ENCODE peak calls at places on chromosomes 11 and 22, in five cellular contexts. V, F, X, H and T are unnamed samples. For H3K36me3, the result is how much of the 10 kb centered on the place peaks cover.

GRCh38 chr11:73164803-73165542 is 22.9 kb upstream of the FCHSD2 start:
- DNase-seq in X (no peak), V (no peak), F (no peak), H (no peak), T (no peak)

GRCh38 chr11:129853508-129854228 is 38.0 kb downstream of the TMEM45B start:
- DNase-seq in H (peak), V (no peak), F (peak), X (peak), T (peak)

GRCh38 chr11:57501951-57502350 is 13.6 kb downstream of the SLC43A1 start:
- DNase-seq in V (no peak), F (peak), H (no peak), X (no peak), T (no peak)

GRCh38 chr11:27718346-27718852 is 18.1 kb upstream of the BDNF start:
- DNase-seq in H (no peak), X (peak), F (no peak), V (no peak), T (no peak)

GRCh38 chr11:39294648-39295047 is 2164.8 kb downstream of the LRRC4C start:
- DNase-seq in V (no peak), X (no peak), H (no peak), F (no peak), T (no peak)

GRCh38 chr11:66970808-66971442 is 4.2 kb upstream of the C11orf86 start:
- DNase-seq in V (peak), H (no peak), X (peak), F (no peak), T (no peak)

GRCh38 chr11:2137202-2138071 is 1.8 kb downstream of the IGF2 start:
- DNase-seq in X (peak), H (no peak), F (peak), V (no peak), T (no peak)

GRCh38 chr11:119996556-119996955 is 141.4 kb downstream of the TRIM29 start:
- DNase-seq in F (no peak), H (no peak), V (no peak), X (no peak), T (no peak)

GRCh38 chr11:47176328-47177228 is at the start of gene ARFGAP2:
- DNase-seq in V (peak), X (peak), F (peak), H (peak), T (peak)

GRCh38 chr11:17649261-17649660 is 70.1 kb upstream of the MYOD1 start:
- DNase-seq in X (no peak), V (no peak), H (no peak), F (no peak), T (no peak)

GRCh38 chr22:31893460-31893859 is 50.9 kb upstream of the YWHAH start:
- DNase-seq in V (no peak), X (no peak), H (no peak), F (no peak), T (no peak)

GRCh38 chr11:113906038-113906437 is 1.4 kb downstream of the HTR3B start:
- DNase-seq in H (no peak), F (no peak), V (no peak), X (peak), T (no peak)
- H3K27ac ChIP-seq in H (no peak), F (no peak), V (no peak), X (no peak), T (no peak)

GRCh38 chr11:60848714-60849151 is 6.8 kb downstream of the CCDC86 start:
- DNase-seq in F (no peak), H (no peak), X (no peak), V (no peak), T (no peak)
- H3K36me3 ChIP-seq in F (under half), H (under half), X (under half), V (under half), T (half or more)

GRCh38 chr11:1083621-1084551 is 9.2 kb downstream of the MUC2 start:
- DNase-seq in V (no peak), H (peak), X (no peak), F (peak), T (peak)

GRCh38 chr11:1085440-1086170 is 10.9 kb downstream of the MUC2 start:
- DNase-seq in F (peak), V (no peak), X (no peak), H (peak), T (no peak)

GRCh38 chr11:1086171-1087102 is 11.8 kb downstream of the MUC2 start:
- DNase-seq in V (no peak), X (no peak), F (peak), H (peak), T (no peak)

GRCh38 chr11:1082728-1083620 is 8.3 kb downstream of the MUC2 start:
- DNase-seq in H (peak), X (no peak), F (no peak), V (no peak), T (no peak)

DNA sequence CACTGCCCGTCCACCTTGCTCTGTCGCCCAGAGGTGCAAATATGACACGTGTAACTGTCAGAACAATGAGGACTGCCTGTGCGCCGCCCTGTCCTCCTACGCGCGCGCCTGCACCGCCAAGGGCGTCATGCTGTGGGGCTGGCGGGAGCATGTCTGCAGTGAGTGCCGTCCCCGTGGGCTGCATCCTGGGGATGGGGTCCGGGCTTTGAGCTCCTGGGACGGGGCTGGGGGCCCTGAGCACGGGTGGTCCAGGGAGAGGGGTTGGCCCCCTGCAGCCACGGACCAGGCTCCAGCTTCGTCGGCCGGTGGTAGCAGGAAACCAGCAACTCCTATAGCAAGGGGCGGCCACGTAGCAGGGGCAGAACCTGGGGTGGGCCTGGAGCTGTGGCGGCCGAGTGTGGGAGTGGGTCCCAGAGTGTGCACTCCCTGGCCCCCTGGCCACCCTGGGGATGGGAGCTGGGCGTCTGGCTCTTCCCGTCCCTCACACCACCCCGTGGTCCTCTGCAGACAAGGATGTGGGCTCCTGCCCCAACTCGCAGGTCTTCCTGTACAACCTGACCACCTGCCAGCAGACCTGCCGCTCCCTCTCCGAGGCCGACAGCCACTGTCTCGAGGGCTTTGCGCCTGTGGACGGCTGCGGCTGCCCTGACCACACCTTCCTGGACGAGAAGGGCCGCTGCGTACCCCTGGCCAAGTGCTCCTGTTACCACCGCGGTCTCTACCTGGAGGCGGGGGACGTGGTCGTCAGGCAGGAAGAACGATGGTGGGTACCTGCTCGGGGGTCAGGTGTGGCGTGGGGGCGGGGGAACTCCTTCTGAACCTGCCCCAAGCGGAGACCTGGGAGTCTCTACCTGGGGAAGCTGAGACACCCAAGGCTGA is 10.1 kb downstream of the MUC2 start:
- DNase-seq in F (no peak), H (peak), X (no peak), V (no peak), T (no peak)
- H3K4me3 ChIP-seq in F (no peak), H (no peak), X (no peak), V (no peak), T (no peak)

GRCh38 chr11:46048198-46048597 is 73.1 kb downstream of the PHF21A start:
- DNase-seq in H (no peak), F (no peak), V (no peak), X (no peak), T (no peak)
- H3K27ac ChIP-seq in H (no peak), F (no peak), V (no peak), X (no peak), T (no peak)

GRCh38 chr11:108142304-108142703 is 20.9 kb downstream of the ACAT1 start:
- DNase-seq in X (no peak), V (no peak), H (no peak), F (no peak), T (no peak)

GRCh38 chr11:108147150-108147549 is 25.8 kb downstream of the ACAT1 start:
- DNase-seq in F (no peak), X (no peak), H (no peak), V (no peak), T (no peak)

GRCh38 chr11:108148549-108148948 is 27.2 kb downstream of the ACAT1 start:
- DNase-seq in H (no peak), X (no peak), V (no peak), F (no peak), T (no peak)

DNA sequence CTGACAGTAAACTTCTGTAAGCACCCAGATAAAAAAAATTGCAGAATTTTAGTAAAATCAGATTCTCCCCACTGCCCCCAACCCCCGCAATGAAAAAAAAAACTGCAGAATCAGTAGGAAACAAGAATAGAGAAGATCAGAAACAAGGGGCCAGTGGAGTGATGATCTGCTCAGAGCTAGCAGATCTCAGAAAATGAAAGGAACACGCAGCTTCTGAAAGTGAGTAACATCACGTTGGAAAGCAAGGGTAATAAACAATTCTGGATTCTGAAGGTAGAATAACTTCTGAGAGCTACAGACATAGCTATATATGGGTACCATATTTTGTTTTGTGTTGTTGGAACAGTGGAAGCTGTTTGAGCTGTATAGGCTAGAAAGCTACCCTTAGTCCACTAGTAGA is 23.2 kb downstream of the ACAT1 start:
- DNase-seq in H (no peak), X (no peak), V (no peak), F (no peak), T (no peak)
- H3K36me3 ChIP-seq in H (half or more), X (under half), V (half or more), F (half or more), T (under half)

GRCh38 chr11:68660066-68660810 is 24.1 kb upstream of the GAL start:
- DNase-seq in V (no peak), H (peak), F (no peak), X (no peak), T (no peak)

GRCh38 chr11:68659158-68659921 is 25.0 kb upstream of the GAL start:
- DNase-seq in V (no peak), H (no peak), F (peak), X (peak), T (no peak)

GRCh38 chr11:68657021-68657780 is 27.1 kb upstream of the GAL start:
- DNase-seq in H (no peak), X (no peak), F (no peak), V (no peak), T (no peak)

GRCh38 chr11:68658097-68658496 is 26.2 kb upstream of the GAL start:
- DNase-seq in X (no peak), H (no peak), V (no peak), F (no peak), T (no peak)

GRCh38 chr11:68658661-68659060 is 25.7 kb upstream of the GAL start:
- DNase-seq in H (no peak), X (no peak), F (no peak), V (no peak), T (no peak)
- H3K4me3 ChIP-seq in H (no peak), X (no peak), F (no peak), V (no peak), T (no peak)

DNA sequence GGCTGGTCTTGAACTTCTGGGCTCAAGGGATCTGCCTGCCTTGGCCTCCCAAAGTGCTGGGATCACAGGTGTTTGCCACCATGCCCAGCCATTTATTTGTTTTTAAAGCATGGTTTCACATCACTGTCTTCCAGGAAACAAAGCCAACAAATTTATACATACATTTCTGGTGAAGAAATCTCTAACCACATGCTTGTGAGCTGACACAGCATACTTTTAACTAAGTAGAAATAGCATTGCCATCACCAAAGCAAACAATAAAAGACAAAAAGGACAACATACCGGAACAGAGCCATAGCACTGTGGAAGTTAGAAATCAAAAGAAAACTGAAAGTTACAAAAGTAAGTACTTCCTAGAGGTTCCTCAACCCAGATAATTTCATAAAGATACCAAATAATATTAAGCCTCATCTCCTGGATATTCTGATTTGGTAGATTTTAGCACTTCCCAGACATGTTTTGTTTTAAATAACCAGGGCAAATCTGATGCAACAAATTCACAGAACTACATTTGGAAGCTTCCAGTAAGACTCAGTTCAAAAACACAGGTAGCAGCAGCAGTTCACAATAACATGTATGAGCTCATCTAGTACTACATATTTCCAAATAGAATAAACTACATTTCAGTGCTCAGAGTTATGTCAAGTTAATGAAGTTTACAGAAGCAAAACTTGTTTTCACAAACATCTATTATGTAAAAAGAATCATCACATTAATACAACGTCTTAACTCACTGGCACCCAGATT is 70.6 kb downstream of the RRAS2 start:
- DNase-seq in H (no peak), X (no peak), F (no peak), V (no peak), T (no peak)
- H3K27ac ChIP-seq in H (no peak), X (no peak), F (no peak), V (peak), T (no peak)